ENCODE peak calls at places on chromosomes 7 and 10, in seven cellular contexts. K is cardiac fibroblast, C is HepG2, M is AG09319, L is cardiac muscle cell, G is neural progenitor cell, U is GM12865. N is an unnamed sample.

GRCh38 chr10:30765022-30765610 is 135.6 kb upstream of the LYZL2 start:
- DNase-seq in K (no peak), C (no peak), M (no peak), L (no peak), G (no peak), U (no peak), N (no peak)

GRCh38 chr10:121580276-121581116 is 17.7 kb downstream of the FGFR2 start:
- DNase-seq in K (no peak), C (no peak), M (no peak), L (no peak), G (peak), U (no peak), N (no peak)

GRCh38 chr7:105304040-105304895 is 84.5 kb downstream of the SRPK2 start:
- DNase-seq in K (peak), C (peak), M (peak), L (peak), G (no peak), U (peak), N (peak)

GRCh38 chr10:46028584-46029570 is 1.5 kb downstream of the NCOA4 start:
- DNase-seq in K (peak), C (peak), M (no peak), L (peak), G (peak), U (peak), N (peak)

GRCh38 chr10:121956111-121957061 is 18.6 kb downstream of the NSMCE4A start:
- DNase-seq in K (peak), C (no peak), M (no peak), L (peak), G (no peak), U (no peak), N (no peak)

GRCh38 chr7:47720141-47720906 is 138.4 kb upstream of the TNS3 start:
- DNase-seq in K (peak), C (no peak), M (no peak), L (peak), G (no peak), U (peak), N (no peak)

GRCh38 chr10:76576276-76576962 is 1061.2 kb downstream of the KCNMA1 start:
- DNase-seq in K (peak), C (no peak), M (no peak), L (peak), G (no peak), U (no peak), N (no peak)

GRCh38 chr7:129550673-129551360 is 48.5 kb downstream of the SMKR1 start:
- DNase-seq in K (no peak), C (no peak), M (peak), L (no peak), G (no peak), U (no peak), N (no peak)

GRCh38 chr10:6647811-6648526 is 67.9 kb upstream of the PRKCQ start:
- DNase-seq in K (no peak), C (peak), M (no peak), L (peak), G (peak), U (peak), N (peak)

GRCh38 chr7:936131-937054 is 18.1 kb downstream of the ADAP1 start:
- DNase-seq in K (no peak), C (no peak), M (no peak), L (no peak), G (no peak), U (peak), N (peak)

GRCh38 chr7:156012412-156012811 is 200.1 kb upstream of the SHH start:
- DNase-seq in K (no peak), C (no peak), M (no peak), L (no peak), G (no peak), U (no peak), N (no peak)

GRCh38 chr10:65040796-65041195 is 1519.6 kb downstream of the REEP3 start:
- DNase-seq in K (no peak), C (no peak), M (no peak), L (no peak), G (no peak), U (no peak), N (no peak)

GRCh38 chr7:81430761-81431160 is 339.1 kb downstream of the HGF start:
- DNase-seq in K (peak), C (no peak), M (no peak), L (peak), G (no peak), U (no peak), N (no peak)

GRCh38 chr10:113305871-113306270 is 247.0 kb upstream of the HABP2 start:
- DNase-seq in K (peak), C (no peak), M (no peak), L (peak), G (no peak), U (no peak), N (no peak)

GRCh38 chr7:129332354-129333056 is 101.7 kb upstream of the STRIP2 start:
- DNase-seq in K (peak), C (no peak), M (peak), L (peak), G (no peak), U (no peak), N (no peak)

GRCh38 chr10:110408203-110408871 is 89.4 kb upstream of the DUSP5 start:
- DNase-seq in K (peak), C (no peak), M (no peak), L (no peak), G (no peak), U (peak), N (peak)

GRCh38 chr7:19696926-19697325 is 11.9 kb downstream of the POLR1F start:
- DNase-seq in K (no peak), C (no peak), M (no peak), L (no peak), G (no peak), U (no peak), N (no peak)

GRCh38 chr10:110666673-110667072 is 22.5 kb downstream of the RBM20 start:
- DNase-seq in K (no peak), C (no peak), M (no peak), L (no peak), G (no peak), U (no peak), N (no peak)

GRCh38 chr7:123805287-123805686 is 39.7 kb upstream of the HYAL4 start:
- DNase-seq in K (no peak), C (no peak), M (no peak), L (no peak), G (no peak), U (no peak), N (no peak)

GRCh38 chr7:41889472-41889871 is 186.6 kb upstream of the INHBA start:
- DNase-seq in K (no peak), C (no peak), M (no peak), L (no peak), G (no peak), U (no peak), N (no peak)

GRCh38 chr7:41890631-41891265 is 187.9 kb upstream of the INHBA start:
- DNase-seq in K (no peak), C (no peak), M (no peak), L (no peak), G (no peak), U (no peak), N (no peak)

GRCh38 chr7:41889040-41889439 is 186.2 kb upstream of the INHBA start:
- DNase-seq in K (no peak), C (no peak), M (no peak), L (no peak), G (no peak), U (peak), N (no peak)

GRCh38 chr7:41893656-41894055 is 190.8 kb upstream of the INHBA start:
- DNase-seq in K (no peak), C (no peak), M (no peak), L (no peak), G (no peak), U (no peak), N (no peak)

DNA sequence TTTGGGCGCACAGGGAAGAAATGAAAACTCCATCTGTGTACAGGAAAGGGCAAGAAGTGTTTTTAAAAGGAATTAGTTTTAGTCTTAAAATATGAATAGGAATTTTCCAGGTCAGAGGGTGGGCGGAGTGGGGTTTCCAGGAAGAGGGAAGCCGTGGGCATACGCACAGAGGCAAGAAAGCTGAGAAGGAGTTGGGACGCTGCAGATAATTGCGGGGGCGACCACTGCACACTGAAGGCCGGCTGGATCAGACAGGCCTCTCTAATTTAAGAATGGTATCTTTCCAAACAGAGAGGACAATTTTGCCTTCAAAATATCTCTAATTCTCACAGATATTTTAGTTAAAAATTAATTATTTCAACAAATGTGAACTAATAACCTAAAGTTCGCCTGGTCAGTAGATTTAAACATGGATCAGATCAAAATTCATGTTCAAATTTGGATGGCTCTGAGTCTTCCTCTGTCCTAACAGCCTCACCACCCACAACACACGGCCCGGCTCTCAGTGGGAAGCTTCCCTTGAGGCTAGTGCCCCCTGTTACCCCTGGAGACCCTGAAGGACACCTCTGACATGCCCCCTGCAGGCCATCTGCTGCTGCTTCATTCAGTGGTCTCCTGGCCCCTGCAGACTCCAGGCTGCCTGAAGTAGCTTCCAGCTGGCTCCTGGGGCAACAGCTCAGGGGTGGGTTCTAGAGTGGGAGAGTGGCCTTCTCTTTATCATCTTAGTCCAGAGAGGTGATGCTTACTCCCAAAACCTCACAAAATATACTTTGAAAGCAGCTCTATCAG is 189.3 kb upstream of the INHBA start:
- DNase-seq in K (no peak), C (no peak), M (no peak), L (no peak), G (peak), U (no peak), N (no peak)
- TF ChIP-seq CTCF in K (peak), C (peak), M (no peak), L (no peak), G (peak), U (peak), N (no peak)

GRCh38 chr10:86970152-86970886 is 2.0 kb downstream of the ADIRF start:
- DNase-seq in K (peak), C (no peak), M (peak), L (peak), G (peak), U (no peak), N (no peak)

GRCh38 chr10:86970887-86971145 is 2.5 kb downstream of the ADIRF start:
- DNase-seq in K (no peak), C (no peak), M (no peak), L (no peak), G (peak), U (no peak), N (no peak)

GRCh38 chr10:86969421-86970041 is 1.2 kb downstream of the ADIRF start:
- DNase-seq in K (peak), C (no peak), M (no peak), L (peak), G (no peak), U (no peak), N (no peak)

GRCh38 chr10:86972613-86973380 is 4.5 kb downstream of the ADIRF start:
- DNase-seq in K (no peak), C (no peak), M (no peak), L (no peak), G (no peak), U (no peak), N (no peak)

GRCh38 chr10:86971146-86971991 is 3.1 kb downstream of the ADIRF start:
- DNase-seq in K (peak), C (no peak), M (peak), L (peak), G (peak), U (peak), N (peak)
- TF ChIP-seq CTCF in K (no peak), C (no peak), M (no peak), L (no peak), G (peak), U (no peak), N (no peak)

GRCh38 chr10:67306588-67307205 is 380.9 kb downstream of the LRRTM3 start:
- DNase-seq in K (peak), C (peak), M (no peak), L (peak), G (peak), U (peak), N (peak)
- TF ChIP-seq CTCF in K (peak), C (peak), M (peak), L (peak), G (peak), U (peak), N (peak)

GRCh38 chr7:142153400-142153799 is 41.9 kb downstream of the MGAM2 start:
- DNase-seq in K (no peak), C (peak), M (no peak), L (no peak), G (peak), U (peak), N (peak)
- TF ChIP-seq CTCF in K (peak), C (peak), M (no peak), L (no peak), G (peak), U (peak), N (no peak)

GRCh38 chr10:93299606-93300353 is 182.4 kb downstream of the MYOF start:
- DNase-seq in K (no peak), C (no peak), M (no peak), L (no peak), G (peak), U (no peak), N (no peak)

GRCh38 chr10:93300518-93300917 is 181.6 kb downstream of the MYOF start:
- DNase-seq in K (no peak), C (no peak), M (no peak), L (no peak), G (no peak), U (no peak), N (no peak)

GRCh38 chr10:93300981-93301380 is 181.2 kb downstream of the MYOF start:
- DNase-seq in K (no peak), C (no peak), M (no peak), L (no peak), G (no peak), U (no peak), N (no peak)

GRCh38 chr10:93309062-93309461 is 173.1 kb downstream of the MYOF start:
- DNase-seq in K (peak), C (no peak), M (no peak), L (peak), G (no peak), U (no peak), N (no peak)

GRCh38 chr10:93305122-93305521 is 177.0 kb downstream of the MYOF start:
- DNase-seq in K (no peak), C (no peak), M (no peak), L (no peak), G (no peak), U (no peak), N (no peak)
- TF ChIP-seq CTCF in K (no peak), C (no peak), M (no peak), L (no peak), G (no peak), U (no peak), N (no peak)